ENCODE peak calls at places on chromosome 3, in four cellular contexts. One of them, this sample, is unnamed.

GRCh38 chr3:150252462-150252861 is 155.6 kb upstream of the TSC22D2 start:
- DNase-seq in germinal center: no peak
- DNase-seq in amygdala: no peak
- DNase-seq in right cardiac atrium: peak
- DNase-seq in this sample: no peak

GRCh38 chr3:186259612-186260383 is 102.2 kb downstream of the DGKG start:
- DNase-seq in right cardiac atrium: peak
- DNase-seq in germinal center: peak
- DNase-seq in amygdala: peak
- DNase-seq in this sample: peak

GRCh38 chr3:39491014-39491413 is 23.5 kb downstream of the MOBP start:
- DNase-seq in right cardiac atrium: no peak
- DNase-seq in germinal center: no peak
- DNase-seq in amygdala: no peak
- DNase-seq in this sample: no peak

GRCh38 chr3:192514081-192514753 is 213.1 kb downstream of the FGF12 start:
- DNase-seq in germinal center: peak
- DNase-seq in amygdala: no peak
- DNase-seq in right cardiac atrium: no peak
- DNase-seq in this sample: no peak

GRCh38 chr3:182500294-182500693 is 293.0 kb upstream of the ATP11B start:
- DNase-seq in germinal center: no peak
- DNase-seq in right cardiac atrium: no peak
- DNase-seq in amygdala: no peak
- DNase-seq in this sample: no peak

GRCh38 chr3:31581660-31582059 is 48.9 kb downstream of the STT3B start:
- DNase-seq in germinal center: no peak
- DNase-seq in amygdala: no peak
- DNase-seq in right cardiac atrium: no peak
- DNase-seq in this sample: no peak

GRCh38 chr3:191441687-191442086 is 19.3 kb upstream of the PYDC2 start:
- DNase-seq in right cardiac atrium: no peak
- DNase-seq in amygdala: no peak
- DNase-seq in germinal center: no peak
- DNase-seq in this sample: no peak

GRCh38 chr3:35789039-35789438 is 149.7 kb downstream of the ARPP21 start:
- DNase-seq in germinal center: no peak
- DNase-seq in amygdala: no peak
- DNase-seq in right cardiac atrium: no peak
- DNase-seq in this sample: no peak

GRCh38 chr3:66518644-66519043 is 17.8 kb upstream of the LRIG1 start:
- DNase-seq in right cardiac atrium: no peak
- DNase-seq in germinal center: no peak
- DNase-seq in amygdala: no peak
- DNase-seq in this sample: no peak

GRCh38 chr3:195815169-195815771 is 3.5 kb upstream of the MUC4 start:
- DNase-seq in right cardiac atrium: no peak
- DNase-seq in germinal center: no peak
- DNase-seq in amygdala: no peak
- DNase-seq in this sample: no peak

GRCh38 chr3:144182501-144182900 is 210.9 kb downstream of the DIPK2A start:
- DNase-seq in amygdala: no peak
- DNase-seq in germinal center: no peak
- DNase-seq in right cardiac atrium: no peak
- DNase-seq in this sample: no peak